ENCODE peak calls at places on chromosome 2, in four cellular contexts. J is stomach, E is H1, V is SK-N-SH. O is an unnamed sample.

GRCh38 chr2:132797551-132797950 is 127.5 kb upstream of the LYPD1 start:
- DNase-seq in V (no peak), J (no peak), E (no peak), O (no peak)

GRCh38 chr2:88177556-88177955 is 7.4 kb downstream of the THNSL2 start:
- DNase-seq in V (no peak), E (no peak), J (no peak), O (no peak)

GRCh38 chr2:127665267-127665893 is 9.9 kb downstream of the LIMS2 start:
- DNase-seq in V (peak; percentile 2), J (no peak), E (no peak), O (no peak)

GRCh38 chr2:46329803-46330775 is 32.9 kb downstream of the EPAS1 start:
- DNase-seq in J (no peak), V (no peak), E (no peak), O (no peak)

GRCh38 chr2:133806564-133806963 is 238.3 kb upstream of the NCKAP5 start:
- DNase-seq in V (no peak), E (no peak), J (no peak), O (no peak)

GRCh38 chr2:6864251-6864758 is 1.4 kb downstream of the CMPK2 start:
- DNase-seq in E (no peak), V (no peak), J (no peak), O (no peak)

GRCh38 chr2:75526842-75527241 is 33.9 kb downstream of the EVA1A start:
- DNase-seq in E (no peak), V (no peak), J (no peak), O (no peak)

GRCh38 chr2:234669611-234670010 is 172.7 kb upstream of the ARL4C start:
- DNase-seq in V (no peak), E (no peak), J (no peak), O (no peak)

GRCh38 chr2:2640818-2641217 is 309.7 kb upstream of the MYT1L start:
- DNase-seq in J (no peak), E (no peak), V (no peak), O (peak; percentile 64)

GRCh38 chr2:239818531-239819011 is 206.6 kb downstream of the NDUFA10 start:
- DNase-seq in E (no peak), V (no peak), J (peak; percentile 13), O (peak; percentile 91)

GRCh38 chr2:223053431-223054192 is 1.6 kb downstream of the KCNE4 start:
- DNase-seq in E (no peak), J (no peak), V (no peak), O (no peak)

GRCh38 chr2:163595033-163595432 is 140.8 kb downstream of the FIGN start:
- DNase-seq in J (no peak), E (no peak), V (no peak), O (no peak)

GRCh38 chr2:205858781-205859478 is 176.6 kb downstream of the NRP2 start:
- DNase-seq in J (peak; percentile 40), E (no peak), V (no peak), O (no peak)

GRCh38 chr2:188132385-188132784 is 159.3 kb upstream of the GULP1 start:
- DNase-seq in V (no peak), J (no peak), E (no peak), O (no peak)

GRCh38 chr2:30994227-30995056 is 143.8 kb downstream of the GALNT14 start:
- DNase-seq in V (peak; percentile 79), J (no peak), E (no peak), O (no peak)

GRCh38 chr2:164734196-164734595 is 107.4 kb downstream of the COBLL1 start:
- DNase-seq in E (no peak), J (no peak), V (no peak), O (no peak)

GRCh38 chr2:16716944-16717343 is 51.3 kb upstream of the CYRIA start:
- DNase-seq in E (no peak), J (no peak), V (no peak), O (no peak)

GRCh38 chr2:74497777-74498499 is 1.5 kb downstream of the LBX2 start:
- DNase-seq in E (no peak), V (peak; percentile 35), J (peak; percentile 34), O (no peak)

GRCh38 chr2:1162768-1163584 is 212.3 kb downstream of the SNTG2 start:
- DNase-seq in J (no peak), E (no peak), V (no peak), O (peak; percentile 58)

GRCh38 chr2:150587547-150588209 is 100.2 kb upstream of the RND3 start:
- DNase-seq in V (no peak), E (no peak), J (no peak), O (no peak)

GRCh38 chr2:189304360-189304759 is 124.8 kb upstream of the COL5A2 start:
- DNase-seq in E (no peak), J (no peak), V (no peak), O (no peak)

GRCh38 chr2:166384774-166385173 is 9.0 kb upstream of the SCN9A start:
- DNase-seq in V (peak; percentile 42), E (no peak), J (no peak), O (no peak)

GRCh38 chr2:186648130-186648529 is 45.7 kb upstream of the FAM171B start:
- DNase-seq in E (no peak), J (no peak), V (no peak), O (no peak)

GRCh38 chr2:187499941-187500532 is 52.0 kb upstream of the CALCRL start:
- DNase-seq in V (peak; percentile 22), E (no peak), J (peak; percentile 63), O (no peak)

GRCh38 chr2:88729061-88729745 is 37.7 kb downstream of the RPIA start:
- DNase-seq in E (no peak), J (no peak), V (no peak), O (no peak)

GRCh38 chr2:65024149-65024829 is 31.9 kb upstream of the CEP68 start:
- DNase-seq in V (no peak), J (no peak), E (no peak), O (no peak)

GRCh38 chr2:58740381-58740780 is 499.3 kb upstream of the FANCL start:
- DNase-seq in J (no peak), V (no peak), E (no peak), O (no peak)

GRCh38 chr2:7333970-7334493 is 416.8 kb downstream of the RNF144A start:
- DNase-seq in J (no peak), E (no peak), V (peak; percentile 84), O (no peak)

GRCh38 chr2:74819702-74820101 is 14.2 kb upstream of the HK2 start:
- DNase-seq in V (no peak), E (no peak), J (no peak), O (no peak)

GRCh38 chr2:24642351-24642750 is 150.8 kb downstream of the PTRHD1 start:
- DNase-seq in V (no peak), E (no peak), J (no peak), O (no peak)

GRCh38 chr2:35428548-35428947 is 927.0 kb upstream of the CRIM1 start:
- DNase-seq in E (peak; percentile 25), J (peak; percentile 32), V (peak; percentile 19), O (no peak)

GRCh38 chr2:25851740-25852503 is 26.4 kb downstream of the ASXL2 start:
- DNase-seq in E (no peak), V (peak; percentile 63), J (no peak), O (no peak)

GRCh38 chr2:110097506-110098220 is 18.0 kb downstream of the MALL start:
- DNase-seq in V (no peak), J (no peak), E (no peak), O (no peak)

GRCh38 chr2:25664531-25665307 is 8.7 kb downstream of the DTNB start:
- DNase-seq in E (peak; percentile 43), V (peak; percentile 64), J (peak; percentile 66), O (no peak)

GRCh38 chr2:44285237-44285636 is 10.0 kb downstream of the SLC3A1 start:
- DNase-seq in J (no peak), V (no peak), E (no peak), O (no peak)

GRCh38 chr2:182655750-182656149 is 60.3 kb upstream of the DNAJC10 start:
- DNase-seq in E (no peak), V (peak; percentile 4), J (no peak), O (no peak)
- H3K4me3 ChIP-seq in E (no peak overlapping the region), V (no peak overlapping the region), J (no peak overlapping the region), O (no peak overlapping the region)

DNA sequence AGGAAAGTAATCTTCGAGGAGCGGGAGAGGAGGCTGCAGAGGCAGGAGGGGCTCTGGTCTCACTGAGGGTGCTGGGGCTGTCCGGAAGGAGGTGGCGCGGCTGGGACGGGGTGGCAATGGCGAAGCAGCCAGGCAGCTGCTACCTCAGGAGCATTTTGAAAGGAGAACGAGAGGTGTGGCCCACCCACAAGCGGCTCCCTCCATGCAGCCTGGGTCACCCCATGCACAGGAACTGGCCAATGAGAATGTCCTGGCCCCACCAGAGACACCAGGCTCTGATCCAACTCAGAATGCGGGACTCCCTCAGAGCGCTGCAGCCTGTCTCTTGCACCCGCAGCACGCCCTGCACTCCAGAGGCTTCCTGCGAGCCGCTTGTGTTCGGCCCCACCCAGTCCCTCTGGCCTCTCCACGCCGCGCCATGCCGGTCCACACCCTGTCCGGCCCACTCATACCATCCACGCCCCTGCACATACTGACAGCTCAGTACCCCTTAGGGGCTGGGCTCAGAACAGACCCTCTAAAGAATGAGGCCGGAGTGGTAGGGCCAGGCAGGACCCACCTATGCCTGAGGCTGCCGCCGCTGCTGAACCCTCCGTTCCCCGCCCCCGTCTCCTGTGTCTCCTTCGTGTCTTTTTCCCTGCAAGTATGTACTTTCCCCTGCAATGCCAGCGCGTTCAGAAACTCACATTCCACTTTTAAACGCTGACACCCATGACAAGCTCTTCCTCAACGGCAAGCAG is 6.4 kb upstream of the BOK start:
- DNase-seq in V (no peak), E (no peak), J (no peak), O (no peak)
- TF ChIP-seq POLR2AphosphoS5 in V (no peak), E (no peak), J (no peak), O (no peak)

DNA sequence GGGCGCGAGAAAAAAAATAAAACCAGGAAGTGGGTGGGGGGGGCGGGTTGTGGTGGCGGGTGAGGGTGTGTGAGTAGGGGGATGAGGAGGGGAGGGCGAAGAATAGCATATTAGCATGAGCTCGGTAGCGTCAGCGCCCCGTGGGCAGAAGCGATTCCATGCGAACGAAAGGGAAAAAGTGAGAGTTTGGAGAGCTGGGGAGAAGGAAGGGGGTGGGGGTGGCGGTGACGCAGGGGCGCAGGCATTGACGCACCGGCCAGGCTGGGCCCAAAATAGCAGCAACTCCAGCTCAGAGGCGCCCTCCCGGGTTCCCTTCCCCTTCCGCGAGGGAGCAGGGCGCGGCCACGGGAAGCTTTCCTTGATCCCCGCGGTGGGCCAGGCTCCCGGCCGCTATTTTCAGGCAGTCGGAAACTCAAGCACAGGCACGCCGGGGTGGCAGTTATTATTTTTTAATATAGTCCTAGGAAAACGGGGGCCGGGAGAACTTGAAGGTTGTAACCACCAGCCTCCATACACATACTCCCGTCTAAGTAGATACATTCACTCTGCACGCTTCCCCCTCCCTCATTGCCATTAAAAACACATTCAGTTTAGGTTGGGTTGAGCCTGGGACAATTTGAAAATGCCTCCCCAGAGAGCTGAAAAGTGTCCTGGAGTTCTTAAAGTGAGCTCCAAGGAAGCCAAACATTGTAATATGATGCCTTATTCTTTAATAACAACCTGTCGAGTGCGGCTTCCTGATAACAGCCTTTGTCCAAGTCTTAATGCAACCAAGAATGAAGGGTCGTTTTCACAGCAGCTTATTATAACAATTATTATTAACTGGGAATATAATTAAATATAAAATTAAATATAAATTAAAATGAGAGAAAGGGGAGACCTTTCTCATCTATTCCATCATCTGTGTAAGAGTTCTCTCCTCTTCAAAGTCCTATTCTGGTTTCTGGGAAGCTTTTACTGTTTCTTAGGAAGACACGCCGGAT is 2.3 kb upstream of the NR4A2 start:
- DNase-seq in J (peak; percentile 91), E (no peak), V (peak; percentile 67), O (peak; percentile 96)
- H3K4me3 ChIP-seq in J (peak overlapping the region; percentile 77), E (peak overlapping the region; percentile 80), V (peak overlapping the region; percentile 60), O (peak overlapping the region; percentile 89)

DNA sequence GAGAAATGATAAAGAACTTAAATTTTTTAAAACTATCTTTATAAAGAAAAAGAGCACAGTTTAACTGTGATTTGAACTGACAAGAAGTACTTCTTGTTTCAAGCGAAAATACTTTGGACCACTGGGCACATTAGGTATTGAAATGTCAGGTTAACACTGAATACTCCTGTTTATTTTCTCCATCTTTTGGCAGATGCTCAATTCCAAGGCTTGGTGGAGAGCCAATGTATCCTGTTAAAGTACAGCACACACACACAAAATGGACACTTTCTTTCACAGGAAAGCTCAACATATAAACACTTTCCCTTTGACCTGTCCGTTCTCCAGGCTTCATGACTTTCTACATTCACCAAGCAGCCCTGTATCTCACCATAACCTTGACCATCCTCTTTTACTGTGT is 32.6 kb upstream of the SP3 start:
- DNase-seq in V (no peak), E (no peak), J (no peak), O (no peak)
- TF ChIP-seq POLR2AphosphoS5 in V (no peak), E (no peak), J (no peak), O (no peak)

O was measured in vagina.